ENCODE peak calls at places on chromosomes 13 and 19, in four cellular contexts. K is heart right ventricle, L is tibial artery, A is breast epithelium. J is an unnamed sample.

GRCh38 chr13:114339779-114340534 is 25.7 kb downstream of the CHAMP1 start:
- DNase-seq in L (no peak), K (no peak), A (no peak), J (no peak)

GRCh38 chr19:13214036-13214730 is 64.0 kb downstream of the IER2 start:
- DNase-seq in A (no peak), K (no peak), L (no peak), J (no peak)

GRCh38 chr13:34678154-34678553 is 263.9 kb upstream of the NBEA start:
- DNase-seq in L (no peak), K (no peak), A (no peak), J (no peak)

GRCh38 chr19:15487038-15487437 is 7.7 kb upstream of the PGLYRP2 start:
- DNase-seq in A (no peak), L (no peak), K (no peak), J (no peak)

GRCh38 chr13:101915333-101915732 is 462.9 kb downstream of the ITGBL1 start:
- DNase-seq in A (no peak), L (no peak), K (no peak), J (no peak)

GRCh38 chr13:36801035-36801434 is 18.0 kb upstream of the RFXAP start:
- DNase-seq in L (no peak), A (no peak), K (no peak), J (no peak)

GRCh38 chr13:97810152-97810551 is 143.3 kb upstream of the IPO5 start:
- DNase-seq in L (no peak), K (no peak), A (no peak), J (no peak)

GRCh38 chr19:2083174-2083854 is 12.8 kb downstream of the MOB3A start:
- DNase-seq in K (no peak), A (no peak), L (no peak), J (no peak)

GRCh38 chr19:2179095-2179494 is 15.4 kb downstream of the DOT1L start:
- DNase-seq in L (no peak), K (no peak), A (no peak), J (no peak)

GRCh38 chr13:101838305-101838835 is 385.9 kb downstream of the ITGBL1 start:
- DNase-seq in K (no peak), A (no peak), L (no peak), J (no peak)

GRCh38 chr19:5686326-5686646 is 3.8 kb upstream of the RPL36 start:
- DNase-seq in A (no peak), K (no peak), L (no peak), J (no peak)

GRCh38 chr13:23899555-23899954 is 2.3 kb upstream of the C1QTNF9B start:
- DNase-seq in K (no peak), A (no peak), L (no peak), J (no peak)

GRCh38 chr19:49165111-49165750 is 7.6 kb downstream of the TRPM4 start:
- DNase-seq in L (peak), K (no peak), A (peak), J (no peak)

GRCh38 chr13:99548448-99548847 is 47.2 kb downstream of the TM9SF2 start:
- DNase-seq in K (no peak), A (no peak), L (no peak), J (no peak)

GRCh38 chr19:42332059-42332458 is 6.6 kb downstream of the MEGF8 start:
- DNase-seq in K (no peak), A (no peak), L (no peak), J (no peak)

GRCh38 chr19:55285225-55285890 is 1.6 kb downstream of the BRSK1 start:
- DNase-seq in L (no peak), K (no peak), A (no peak), J (no peak)

GRCh38 chr13:19581675-19582074 is 20.3 kb upstream of the TPTE2 start:
- DNase-seq in K (no peak), A (no peak), L (no peak), J (no peak)

GRCh38 chr13:22220186-22221160 is 549.6 kb downstream of the FGF9 start:
- DNase-seq in K (no peak), L (no peak), A (no peak), J (no peak)

GRCh38 chr13:99311137-99311536 is 3.9 kb upstream of the GPR183 start:
- DNase-seq in K (no peak), L (no peak), A (no peak), J (no peak)

GRCh38 chr13:25803626-25804025 is 248.2 kb downstream of the SHISA2 start:
- DNase-seq in A (no peak), L (no peak), K (no peak), J (no peak)

GRCh38 chr13:88656751-88657150 is 985.6 kb downstream of the SLITRK5 start:
- DNase-seq in A (no peak), K (no peak), L (no peak), J (peak)

GRCh38 chr19:28615546-28615916 is 597.4 kb downstream of the UQCRFS1 start:
- DNase-seq in K (no peak), L (no peak), A (no peak), J (no peak)

GRCh38 chr13:50700664-50701266 is 142.7 kb downstream of the DLEU7 start:
- DNase-seq in K (no peak), L (no peak), A (no peak), J (no peak)

GRCh38 chr13:43611631-43612416 is 174.9 kb downstream of the ENOX1 start:
- DNase-seq in K (no peak), L (no peak), A (no peak), J (no peak)

GRCh38 chr13:25973085-25973484 is 78.7 kb downstream of the SHISA2 start:
- DNase-seq in L (no peak), A (no peak), K (no peak), J (no peak)

GRCh38 chr13:43019811-43020210 is 3.6 kb upstream of the DNAJC15 start:
- DNase-seq in L (no peak), K (no peak), A (no peak), J (no peak)

GRCh38 chr13:83516781-83517180 is 365.5 kb downstream of the SLITRK1 start:
- DNase-seq in K (no peak), A (no peak), L (no peak), J (no peak)

GRCh38 chr19:57026476-57026875 is 93.3 kb upstream of the USP29 start:
- DNase-seq in K (no peak), L (no peak), A (no peak), J (no peak)

GRCh38 chr19:52786078-52786463 is 520 bp downstream of the ZNF600 start:
- DNase-seq in L (no peak), A (no peak), K (peak), J (no peak)

GRCh38 chr13:74040200-74040599 is 94.0 kb downstream of the KLF12 start:
- DNase-seq in A (no peak), L (no peak), K (peak), J (no peak)

GRCh38 chr19:35755550-35756371 is 1.1 kb downstream of the HSPB6 start:
- DNase-seq in A (peak), L (peak), K (peak), J (no peak)

GRCh38 chr19:15304140-15304705 is 28.1 kb downstream of the BRD4 start:
- DNase-seq in A (no peak), K (peak), L (no peak), J (no peak)

GRCh38 chr13:107373551-107373950 is 805.6 kb upstream of the ARGLU1 start:
- DNase-seq in L (no peak), A (no peak), K (no peak), J (peak)

GRCh38 chr19:869245-870177 is 10.0 kb downstream of the CFD start:
- DNase-seq in L (peak), K (peak), A (no peak), J (peak)

GRCh38 chr13:32378012-32378411 is 49.9 kb downstream of the N4BP2L1 start:
- DNase-seq in K (no peak), A (no peak), L (no peak), J (no peak)

GRCh38 chr13:19093437-19093836 is 88.2 kb downstream of the TUBA3C start:
- DNase-seq in A (no peak), L (no peak), K (no peak), J (no peak)

GRCh38 chr13:84951128-84951527 is 848.1 kb downstream of the SLITRK6 start:
- DNase-seq in A (no peak), K (no peak), L (no peak), J (no peak)
- TF ChIP-seq CTCF in A (no peak), K (no peak), L (no peak), J (no peak)

GRCh38 chr13:72506706-72507105 is 220.7 kb downstream of the MZT1 start:
- DNase-seq in A (no peak), L (no peak), K (no peak), J (no peak)

GRCh38 chr13:72505376-72505775 is 222.1 kb downstream of the MZT1 start:
- DNase-seq in A (no peak), K (no peak), L (no peak), J (no peak)

GRCh38 chr13:72504026-72504925 is 223.2 kb downstream of the MZT1 start:
- DNase-seq in A (no peak), L (no peak), K (no peak), J (no peak)

GRCh38 chr13:72508392-72508791 is 219.0 kb downstream of the MZT1 start:
- DNase-seq in A (no peak), L (no peak), K (no peak), J (no peak)

GRCh38 chr13:72507394-72508199 is 219.8 kb downstream of the MZT1 start:
- DNase-seq in K (no peak), L (no peak), A (no peak), J (no peak)
- H3K4me3 ChIP-seq in K (peak), L (peak), A (no peak), J (peak)

DNA sequence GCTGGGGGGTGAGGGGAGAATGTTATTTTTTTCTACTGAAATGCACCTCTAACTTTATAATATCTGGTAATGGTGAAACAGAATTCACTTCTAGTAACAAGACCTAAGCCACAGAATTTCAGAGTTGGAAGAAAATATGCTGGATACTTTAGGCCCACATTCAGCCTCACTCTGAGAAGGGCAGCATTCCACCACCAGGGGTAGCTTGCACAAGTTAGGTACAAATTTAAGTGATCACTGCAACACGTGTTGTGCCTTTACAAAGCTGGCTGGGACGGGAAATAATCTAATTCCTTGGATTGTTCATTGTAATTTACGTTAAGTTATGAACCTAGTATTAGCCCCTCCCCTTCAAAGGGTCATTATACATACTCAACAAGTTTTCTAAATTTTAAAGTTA is 192.3 kb downstream of the RGCC start:
- DNase-seq in A (no peak), L (no peak), K (no peak), J (no peak)
- TF ChIP-seq CTCF in A (no peak), L (no peak), K (peak), J (peak)

DNA sequence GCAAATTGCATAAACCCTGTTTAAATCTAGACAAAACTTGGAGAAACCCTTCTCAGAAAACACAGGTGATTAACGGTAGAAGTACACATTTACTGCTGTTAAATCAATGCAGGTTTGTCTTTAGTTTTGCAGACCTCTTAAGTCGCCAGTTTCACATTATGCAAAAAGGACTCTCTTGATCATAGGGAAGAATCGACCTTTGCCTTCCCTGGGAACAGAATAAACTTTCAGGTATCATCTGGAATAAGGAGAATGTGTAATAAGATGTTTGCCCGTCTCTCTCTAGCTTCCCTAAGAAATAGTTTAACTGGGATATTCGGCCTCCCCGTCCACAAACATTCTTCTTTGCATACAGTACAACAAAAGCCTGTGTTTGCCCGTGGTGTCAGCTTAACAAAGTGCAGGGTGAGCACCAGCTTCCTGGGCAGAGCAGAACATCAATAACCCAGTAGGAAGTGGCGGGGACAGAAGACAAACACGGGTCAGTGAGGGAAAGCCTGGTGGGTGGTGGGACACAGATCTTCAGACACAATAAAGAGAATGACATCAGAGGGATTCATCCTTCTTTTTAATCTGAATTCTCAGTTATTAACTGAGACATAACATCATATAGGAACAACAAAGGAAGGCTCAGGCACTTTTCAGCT is 1077.7 kb upstream of the SLC10A2 start:
- DNase-seq in L (no peak), K (no peak), A (no peak), J (no peak)
- H3K4me3 ChIP-seq in L (no peak), K (no peak), A (no peak), J (no peak)

GRCh38 chr19:51365211-51366049 is 758 bp downstream of the ETFB start:
- DNase-seq in K (no peak), A (no peak), L (no peak), J (no peak)
- TF ChIP-seq CTCF in K (no peak), A (no peak), L (no peak), J (peak)

GRCh38 chr19:39438270-39438934 is 2.7 kb upstream of the RPS16 start:
- DNase-seq in K (no peak), A (no peak), L (no peak), J (no peak)
- H3K4me3 ChIP-seq in K (no peak), A (no peak), L (no peak), J (no peak)

GRCh38 chr13:113243847-113244246 is 34.4 kb downstream of the CUL4A start:
- DNase-seq in K (no peak), L (no peak), A (no peak), J (no peak)
- TF ChIP-seq CTCF in K (no peak), L (no peak), A (no peak), J (no peak)

DNA sequence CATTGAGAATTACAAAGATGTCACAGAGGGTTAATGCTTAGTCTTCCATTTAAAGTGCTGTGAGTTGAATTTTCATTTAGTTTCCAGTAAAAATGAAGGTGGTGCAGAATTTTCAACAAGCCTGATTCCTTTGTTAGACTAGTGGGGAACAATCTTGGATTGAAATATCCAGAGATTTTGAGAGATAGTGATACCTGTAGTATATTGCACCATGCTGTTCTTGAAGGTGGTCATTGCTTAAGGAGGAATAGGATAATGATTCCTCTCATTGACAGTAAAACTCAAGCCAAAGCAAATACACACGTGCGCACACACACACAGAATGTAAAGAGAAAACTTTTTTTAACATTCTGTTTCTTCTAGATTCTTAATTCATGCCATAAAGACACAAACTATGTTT is 5.3 kb downstream of the PCDH17 start:
- DNase-seq in A (no peak), L (no peak), K (no peak), J (no peak)
- H3K4me3 ChIP-seq in A (no peak), L (no peak), K (peak), J (peak)

GRCh38 chr19:33545209-33545981 is 23.8 kb upstream of the PEPD start:
- DNase-seq in L (no peak), A (no peak), K (no peak), J (no peak)
- TF ChIP-seq CTCF in L (no peak), A (no peak), K (no peak), J (no peak)

J was measured in retinal pigment epithelial cell.